ENCODE peak calls at places on chromosomes 5 and 9, in five cellular contexts. O, A, M, H and J are unnamed samples.

GRCh38 chr9:79210541-79211243 is 361.1 kb upstream of the TLE4 start:
- DNase-seq in O (no peak), A (peak), M (no peak), H (no peak), J (no peak)

GRCh38 chr9:3912817-3913216 is 387.0 kb upstream of the RFX3 start:
- DNase-seq in O (peak), A (no peak), M (no peak), H (no peak), J (peak)

GRCh38 chr9:34687631-34688030 is 3.4 kb downstream of the CCL19 start:
- DNase-seq in O (no peak), A (no peak), M (no peak), H (no peak), J (no peak)

GRCh38 chr9:21605489-21605931 is 123.4 kb upstream of the IFNE start:
- DNase-seq in O (peak), A (no peak), M (no peak), H (no peak), J (peak)

GRCh38 chr9:87849144-87849741 is 33.4 kb upstream of the SPATA31E1 start:
- DNase-seq in O (no peak), A (no peak), M (no peak), H (no peak), J (no peak)

GRCh38 chr5:77984587-77984986 is 208.4 kb upstream of the TBCA start:
- DNase-seq in O (no peak), A (no peak), M (no peak), H (no peak), J (no peak)

GRCh38 chr5:53433036-53433435 is 47.4 kb upstream of the FST start:
- DNase-seq in O (no peak), A (no peak), M (no peak), H (no peak), J (no peak)

GRCh38 chr9:131500939-131501541 is 1.7 kb upstream of the POMT1 start:
- DNase-seq in O (peak), A (no peak), M (no peak), H (peak), J (no peak)

GRCh38 chr5:136062563-136063274 is 33.9 kb downstream of the TGFBI start:
- DNase-seq in O (no peak), A (peak), M (no peak), H (peak), J (no peak)

GRCh38 chr5:10030219-10030831 is 219.4 kb downstream of the ATPSCKMT start:
- DNase-seq in O (no peak), A (no peak), M (no peak), H (no peak), J (no peak)

GRCh38 chr9:127444283-127444920 is 6.8 kb downstream of the RPL12 start:
- DNase-seq in O (no peak), A (no peak), M (no peak), H (peak), J (no peak)

GRCh38 chr9:91312717-91313325 is 48.9 kb downstream of the AUH start:
- DNase-seq in O (peak), A (no peak), M (no peak), H (no peak), J (no peak)

GRCh38 chr5:181212080-181212479 is 7.1 kb upstream of the TRIM7 start:
- DNase-seq in O (no peak), A (no peak), M (no peak), H (no peak), J (no peak)

GRCh38 chr9:37514999-37515398 is 29.3 kb downstream of the POLR1E start:
- DNase-seq in O (no peak), A (no peak), M (no peak), H (no peak), J (no peak)